ENCODE peak calls at places on chromosomes 12 and 14, in four cellular contexts. T is prostate gland, A is sigmoid colon, P is GM12892. J is an unnamed sample.

GRCh38 chr12:116358850-116359761 is 81.6 kb upstream of the MED13L start:
- DNase-seq in A (peak; percentile 96), P (peak; percentile 52), T (peak; percentile 96), J (peak; percentile 88)

GRCh38 chr12:80469681-80470080 is 25.6 kb downstream of the PTPRQ start:
- DNase-seq in T (no peak), P (no peak), A (no peak), J (no peak)

GRCh38 chr12:132373967-132374820 is 44.8 kb upstream of the GALNT9 start:
- DNase-seq in A (peak; percentile 75), T (no peak), P (no peak), J (no peak)

GRCh38 chr14:46661728-46662127 is 10.1 kb upstream of the RPL10L start:
- DNase-seq in P (no peak), A (no peak), T (no peak), J (peak; percentile 69)

GRCh38 chr12:5718680-5719079 is 226.4 kb downstream of the ANO2 start:
- DNase-seq in A (no peak), T (no peak), P (no peak), J (no peak)

GRCh38 chr14:97010491-97011160 is 213.4 kb downstream of the VRK1 start:
- DNase-seq in T (no peak), P (no peak), A (no peak), J (peak; percentile 67)

GRCh38 chr12:12685305-12685704 is 10.7 kb downstream of the GPR19 start:
- DNase-seq in A (no peak), P (no peak), T (no peak), J (peak; percentile 89)

GRCh38 chr12:58166643-58167042 is 225.3 kb downstream of the ATP23 start:
- DNase-seq in A (no peak), P (no peak), T (no peak), J (no peak)

GRCh38 chr14:100140452-100141132 is 18.9 kb downstream of the DEGS2 start:
- DNase-seq in A (no peak), T (no peak), P (no peak), J (peak; percentile 90)

GRCh38 chr14:71320107-71320733 is 413.0 kb downstream of the PCNX1 start:
- DNase-seq in P (peak; percentile 82), A (peak; percentile 99), T (peak; percentile 95), J (peak; percentile 99)

GRCh38 chr14:79285263-79285662 is 926.0 kb downstream of the DIO2 start:
- DNase-seq in A (no peak), T (no peak), P (no peak), J (no peak)

GRCh38 chr12:32025906-32026305 is 66.7 kb downstream of the RESF1 start:
- DNase-seq in T (no peak), A (no peak), P (no peak), J (no peak)

GRCh38 chr12:87953257-87953860 is 75.8 kb downstream of the C12orf50 start:
- DNase-seq in P (no peak), T (peak; percentile 15), A (no peak), J (peak; percentile 71)

GRCh38 chr12:6605425-6606330 is 1.5 kb downstream of the CHD4 start:
- DNase-seq in T (peak; percentile 36), P (no peak), A (peak; percentile 75), J (peak; percentile 82)

GRCh38 chr14:96187216-96188050 is 17.2 kb upstream of the BDKRB2 start:
- DNase-seq in P (no peak), T (no peak), A (no peak), J (no peak)

GRCh38 chr12:51368640-51369517 is 22.3 kb downstream of the GALNT6 start:
- DNase-seq in P (peak; percentile 97), T (peak; percentile 8), A (no peak), J (peak; percentile 55)

GRCh38 chr14:33404054-33404453 is 465.4 kb downstream of the NPAS3 start:
- DNase-seq in A (no peak), T (no peak), P (no peak), J (no peak)

GRCh38 chr14:91263329-91263728 is 18.8 kb upstream of the GPR68 start:
- DNase-seq in A (no peak), P (no peak), T (no peak), J (no peak)

GRCh38 chr12:86254399-86255107 is 1.6 kb downstream of the MGAT4C start:
- DNase-seq in A (no peak), P (no peak), T (no peak), J (no peak)

GRCh38 chr12:121026274-121027045 is 10.2 kb upstream of the C12orf43 start:
- DNase-seq in A (no peak), P (no peak), T (no peak), J (peak; percentile 43)

GRCh38 chr14:89534896-89535615 is 118.0 kb upstream of the FOXN3 start:
- DNase-seq in A (no peak), P (no peak), T (no peak), J (no peak)

GRCh38 chr12:25960176-25960575 is 1.7 kb downstream of the RASSF8 start:
- DNase-seq in P (no peak), A (peak; percentile 75), T (no peak), J (peak; percentile 39)

GRCh38 chr14:88791629-88792571 is 853 bp downstream of the EML5 start:
- DNase-seq in P (peak; percentile 2), A (peak; percentile 66), T (peak; percentile 19), J (peak; percentile 35)

GRCh38 chr12:131912526-131913274 is 16.4 kb upstream of the PUS1 start:
- DNase-seq in P (peak; percentile 31), T (peak; percentile 50), A (peak; percentile 96), J (no peak)

GRCh38 chr14:99274346-99275221 is 2.6 kb upstream of the BCL11B start:
- DNase-seq in A (no peak), T (peak; percentile 82), P (no peak), J (peak; percentile 96)

GRCh38 chr12:58564721-58565120 is 355.6 kb downstream of the LRIG3 start:
- DNase-seq in P (no peak), T (no peak), A (no peak), J (no peak)

GRCh38 chr12:108302471-108303311 is 36.4 kb downstream of the CMKLR1 start:
- DNase-seq in A (peak; percentile 92), T (no peak), P (no peak), J (peak; percentile 83)

GRCh38 chr12:117685115-117685926 is 283.5 kb downstream of the KSR2 start:
- DNase-seq in P (no peak), T (peak; percentile 79), A (peak; percentile 80), J (peak; percentile 94)

GRCh38 chr12:32671930-32672785 is 6.9 kb upstream of the DNM1L start:
- DNase-seq in P (no peak), A (no peak), T (peak; percentile 32), J (peak; percentile 84)

GRCh38 chr12:52949413-52950331 is 754 bp downstream of the KRT18 start:
- DNase-seq in A (no peak), P (no peak), T (peak; percentile 91), J (peak; percentile 85)

GRCh38 chr12:52946334-52946733 is 2.6 kb upstream of the KRT18 start:
- DNase-seq in T (no peak), A (no peak), P (no peak), J (no peak)

GRCh38 chr12:52945389-52946232 is 3.3 kb upstream of the KRT18 start:
- DNase-seq in A (no peak), P (no peak), T (no peak), J (peak; percentile 90)

GRCh38 chr12:52946797-52947547 is 1.9 kb upstream of the KRT18 start:
- DNase-seq in P (no peak), A (no peak), T (no peak), J (no peak)

GRCh38 chr12:52947738-52948423 is 1.0 kb upstream of the KRT18 start:
- DNase-seq in T (no peak), P (no peak), A (no peak), J (peak; percentile 56)
- TF ChIP-seq POLR2AphosphoS5 in T (no peak), P (no peak), A (no peak), J (peak; percentile 66)

DNA sequence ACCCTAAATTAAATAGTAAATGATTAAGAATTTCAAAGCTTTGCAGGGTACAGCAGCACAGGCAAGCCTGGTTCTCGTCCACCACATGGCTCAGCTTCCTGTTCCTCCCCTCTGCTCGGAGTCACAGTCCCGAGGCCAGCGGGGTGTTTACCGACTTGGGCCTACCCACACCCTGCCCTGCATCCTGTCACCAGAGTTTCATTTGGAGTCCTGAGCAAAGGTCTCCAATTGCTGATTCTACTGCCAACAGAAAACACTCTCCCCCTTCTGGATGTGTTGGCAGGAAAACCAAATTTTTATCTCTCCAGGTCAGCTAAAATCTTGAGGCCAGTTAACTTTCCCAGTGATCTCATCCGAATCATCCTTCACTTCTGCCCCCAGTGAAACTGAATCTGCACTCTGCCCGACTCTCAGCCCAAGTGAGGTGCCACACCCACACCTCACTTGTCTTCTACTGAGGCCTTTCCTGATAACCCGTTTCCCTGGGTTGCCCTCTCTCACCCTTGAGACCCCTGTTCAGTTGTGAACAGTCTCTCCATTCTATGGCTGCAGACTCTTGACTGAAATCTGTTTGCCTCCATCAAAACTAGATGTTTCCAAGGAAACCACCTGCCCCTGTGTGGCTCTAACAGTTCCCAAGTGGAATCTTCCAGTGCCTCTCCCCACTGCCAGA is 71.2 kb downstream of the VCPKMT start:
- DNase-seq in T (peak; percentile 65), A (peak; percentile 91), P (peak; percentile 54), J (no peak)
- TF ChIP-seq POLR2AphosphoS5 in T (peak; percentile 30), A (peak; percentile 62), P (no peak), J (no peak)

DNA sequence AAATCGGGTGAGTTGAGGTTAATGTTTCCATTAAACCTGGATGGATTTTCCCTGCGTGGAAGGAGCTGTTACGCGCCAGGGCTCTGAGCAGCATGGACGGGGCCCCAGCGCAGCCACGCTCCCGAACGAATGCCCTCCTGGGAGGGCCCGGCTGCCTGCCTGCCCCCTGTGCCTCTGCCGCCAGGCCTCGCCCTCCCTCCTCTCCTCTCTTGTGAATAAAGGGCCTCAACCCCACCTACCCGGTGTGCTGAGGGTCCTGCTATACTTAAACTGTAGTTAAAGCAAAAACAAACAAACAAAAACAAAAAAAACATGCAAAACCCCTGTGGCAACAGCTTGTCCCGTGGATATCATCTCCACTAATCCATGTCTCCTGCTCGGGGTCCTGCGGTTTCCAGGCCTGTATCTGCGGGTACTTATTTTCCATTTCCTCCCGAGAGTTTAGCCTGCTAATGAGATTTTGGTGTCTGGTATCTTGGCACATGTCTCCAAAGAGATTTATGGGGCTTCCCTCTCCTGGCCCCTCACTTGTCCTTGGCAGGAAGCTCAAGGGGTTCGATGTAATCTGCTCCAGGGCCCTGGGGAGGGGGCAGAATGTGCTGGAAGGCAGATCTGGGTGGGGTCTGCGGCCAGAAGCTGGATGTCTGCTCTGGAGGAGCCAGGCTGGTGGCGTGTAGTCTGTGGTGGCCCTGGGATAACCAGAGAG is 85.6 kb downstream of the KIF26A start:
- DNase-seq in A (no peak), P (no peak), T (no peak), J (no peak)
- TF ChIP-seq POLR2AphosphoS5 in A (no peak), P (no peak), T (no peak), J (no peak)

GRCh38 chr12:50283230-50283923 is at the start of gene LIMA1:
- DNase-seq in A (peak; percentile 94), P (peak; percentile 91), T (peak; percentile 92), J (peak; percentile 96)
- TF ChIP-seq POLR2AphosphoS5 in A (peak; percentile 86), P (peak; percentile 79), T (peak; percentile 53), J (peak; percentile 95)